ENCODE peak calls at places on chromosomes 4 and X, in four cellular contexts. C, U, H and R are unnamed samples.

GRCh38 chr4:37983951-37984350 is 23.8 kb downstream of the PTTG2 start:
- DNase-seq in H (no peak), U (no peak), C (no peak), R (no peak)

GRCh38 chrX:74343970-74344622 is 40.1 kb downstream of the ZCCHC13 start:
- DNase-seq in U (peak), C (peak), H (peak), R (peak)

GRCh38 chrX:53595266-53595810 is 91.2 kb downstream of the HUWE1 start:
- DNase-seq in C (no peak), H (no peak), U (no peak), R (no peak)

GRCh38 chrX:74133156-74133796 is 170.7 kb upstream of the ZCCHC13 start:
- DNase-seq in H (peak), C (no peak), U (peak), R (peak)

GRCh38 chrX:144716187-144716586 is 531.1 kb upstream of the SPANXN1 start:
- DNase-seq in C (no peak), U (no peak), H (no peak), R (no peak)

GRCh38 chr4:15149234-15149841 is 147.1 kb downstream of the CPEB2 start:
- DNase-seq in C (no peak), U (no peak), H (peak), R (no peak)

GRCh38 chr4:176792348-176793059 is at the start of gene VEGFC:
- DNase-seq in C (peak), U (peak), H (no peak), R (no peak)

GRCh38 chrX:106168107-106168506 is at the start of gene PWWP3B:
- DNase-seq in C (peak), U (no peak), H (no peak), R (peak)

GRCh38 chr4:163173713-163174112 is 7.0 kb upstream of the NAF1 start:
- DNase-seq in C (no peak), H (no peak), U (no peak), R (no peak)

GRCh38 chrX:23749576-23749975 is 6.5 kb upstream of the ACOT9 start:
- DNase-seq in C (no peak), H (no peak), U (no peak), R (no peak)

GRCh38 chrX:18410038-18410437 is 15.4 kb upstream of the CDKL5 start:
- DNase-seq in C (no peak), U (no peak), H (no peak), R (no peak)

GRCh38 chrX:18415386-18415785 is 10.0 kb upstream of the CDKL5 start:
- DNase-seq in U (no peak), C (no peak), H (no peak), R (no peak)
- TF ChIP-seq BRCA1 in U (no peak), C (no peak), H (no peak), R (no peak)

GRCh38 chrX:48617542-48618340 is 20.4 kb downstream of the WDR13 start:
- DNase-seq in U (no peak), C (no peak), H (no peak), R (peak)
- TF ChIP-seq BRCA1 in U (no peak), C (no peak), H (no peak), R (no peak)

GRCh38 chrX:131746491-131746968 is 202.7 kb downstream of the OR13H1 start:
- DNase-seq in H (peak), U (no peak), C (no peak), R (peak)
- TF ChIP-seq BRCA1 in H (no peak), U (no peak), C (no peak), R (no peak)

GRCh38 chr4:3337357-3337732 is 44.5 kb downstream of the RGS12 start:
- DNase-seq in H (no peak), C (no peak), U (no peak), R (no peak)

GRCh38 chr4:3337811-3338210 is 45.0 kb downstream of the RGS12 start:
- DNase-seq in C (no peak), U (no peak), H (no peak), R (no peak)

GRCh38 chr4:3339566-3339965 is 46.7 kb downstream of the RGS12 start:
- DNase-seq in H (no peak), U (no peak), C (no peak), R (no peak)

GRCh38 chr4:3338976-3339531 is 46.2 kb downstream of the RGS12 start:
- DNase-seq in U (no peak), C (no peak), H (no peak), R (no peak)

DNA sequence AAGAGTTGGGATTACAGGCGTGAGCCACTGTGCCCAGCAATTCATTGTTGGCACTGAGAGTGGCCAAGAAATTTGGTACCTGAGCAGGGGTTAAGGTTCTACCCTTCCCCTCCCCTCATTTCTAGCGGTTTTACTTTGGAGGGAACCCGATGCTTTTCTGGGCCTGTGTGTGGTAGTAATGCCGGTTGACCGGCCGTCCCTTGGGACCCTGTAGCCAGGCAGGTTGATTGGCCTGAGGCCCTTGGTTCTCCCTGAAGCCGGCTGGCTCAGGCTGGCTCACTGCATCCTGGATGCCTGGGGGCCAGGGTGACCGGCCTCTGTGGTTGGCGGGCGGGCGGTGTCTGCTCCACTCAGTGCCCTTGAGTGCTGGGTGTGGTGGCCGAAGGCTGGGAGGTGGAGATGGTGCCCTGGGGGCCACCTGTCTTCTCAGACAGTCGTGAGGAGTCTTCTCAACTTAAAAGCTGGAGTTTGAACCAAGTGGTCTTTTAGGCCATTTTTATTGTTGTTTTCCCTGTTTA is 45.6 kb downstream of the RGS12 start:
- DNase-seq in C (no peak), H (no peak), U (no peak), R (no peak)
- TF ChIP-seq BRCA1 in C (no peak), H (no peak), U (no peak), R (no peak)

DNA sequence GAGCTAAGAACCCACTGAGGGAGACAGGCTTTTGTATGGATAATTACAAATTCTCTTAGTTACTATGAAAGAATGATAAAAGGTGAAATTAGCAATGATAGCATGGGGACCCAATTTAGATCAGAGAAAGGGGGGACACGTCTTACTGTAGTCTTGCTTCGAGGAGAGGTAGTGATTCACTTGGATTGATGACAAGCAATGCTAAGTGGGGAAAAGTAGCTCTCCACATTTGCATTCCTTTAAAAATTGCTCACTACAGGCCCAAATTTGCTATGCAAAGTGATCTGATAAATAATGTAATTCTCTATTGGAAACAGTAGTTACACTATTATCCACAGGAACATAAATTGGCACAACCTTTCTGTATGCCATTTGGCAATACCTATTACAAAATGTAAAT is 42.5 kb upstream of the MAP3K15 start:
- DNase-seq in C (no peak), H (no peak), U (no peak), R (no peak)
- TF ChIP-seq BRCA1 in C (no peak), H (no peak), U (no peak), R (no peak)

DNA sequence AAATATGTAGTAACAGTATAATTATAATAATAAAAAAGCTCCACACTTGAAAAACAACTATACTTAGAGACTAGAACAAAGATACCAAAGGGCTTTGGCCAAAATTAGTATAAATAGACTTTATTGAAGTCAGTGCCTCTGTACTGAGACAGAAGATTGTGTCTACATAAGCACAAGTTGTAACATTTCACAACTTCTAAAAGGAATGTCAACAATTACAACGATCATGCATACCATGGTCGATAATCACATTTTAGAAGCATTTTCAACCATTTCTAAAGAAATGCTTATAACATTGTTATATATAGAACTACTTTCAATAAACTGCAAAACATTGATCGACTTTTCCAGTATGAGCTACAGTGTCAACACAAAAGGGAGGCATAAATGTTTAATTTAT is 57.0 kb downstream of the DHX15 start:
- DNase-seq in U (no peak), C (no peak), H (no peak), R (no peak)
- TF ChIP-seq BRCA1 in U (no peak), C (no peak), H (no peak), R (no peak)